ENCODE peak calls at places on chromosomes 5 and 9, in nine cellular contexts. N is upper lobe of right lung; S is psoas muscle; F is CD8-positive, alpha-beta T cell; I is choroid plexus epithelial cell; R is cardiac fibroblast; T is AG10803; Y is PC-3; C is pancreas. B is an unnamed sample.

GRCh38 chr9:122336836-122337560 is 33.8 kb upstream of the PTGS1 start:
- DNase-seq in S (no peak), I (no peak), R (no peak), C (no peak), N (no peak), F (no peak), T (no peak), Y (no peak), B (no peak)

GRCh38 chr5:148799737-148800527 is 26.5 kb upstream of the ADRB2 start:
- DNase-seq in N (no peak), R (no peak), Y (no peak), F (no peak), T (no peak), S (no peak), C (no peak), I (no peak), B (no peak)

GRCh38 chr9:123268240-123268949 is at the start of gene STRBP:
- DNase-seq in N (peak), T (peak), I (peak), Y (peak), R (peak), C (peak), S (peak), F (peak), B (peak)

GRCh38 chr5:91541696-91542095 is 158.6 kb upstream of the ARRDC3 start:
- DNase-seq in Y (peak), F (no peak), T (no peak), R (no peak), N (no peak), I (peak), C (no peak), S (no peak), B (peak)

GRCh38 chr9:114312513-114312875 is 10.4 kb upstream of the ORM1 start:
- DNase-seq in S (no peak), C (no peak), T (no peak), F (no peak), N (peak), Y (no peak), I (no peak), R (no peak), B (no peak)

GRCh38 chr5:68285857-68286611 is 70.5 kb downstream of the PIK3R1 start:
- DNase-seq in C (no peak), T (peak), F (no peak), Y (peak), I (peak), S (no peak), N (no peak), R (peak), B (peak)

GRCh38 chr5:11126844-11127243 is 365.8 kb upstream of the DAP start:
- DNase-seq in R (no peak), T (no peak), I (no peak), F (no peak), Y (no peak), C (peak), S (no peak), N (no peak), B (no peak)

GRCh38 chr9:119795395-119795794 is 426.2 kb upstream of the BRINP1 start:
- DNase-seq in S (no peak), N (no peak), C (no peak), I (no peak), T (no peak), F (no peak), R (no peak), Y (no peak), B (no peak)

GRCh38 chr5:19270153-19270552 is 717.8 kb downstream of the CDH18 start:
- DNase-seq in S (no peak), Y (no peak), F (no peak), N (no peak), I (no peak), T (no peak), R (no peak), C (no peak), B (no peak)

GRCh38 chr5:1116977-1117376 is 5.1 kb upstream of the SLC12A7 start:
- DNase-seq in N (no peak), R (no peak), Y (no peak), S (no peak), C (no peak), I (no peak), T (no peak), F (no peak), B (no peak)

GRCh38 chr9:129145841-129146292 is 32.2 kb downstream of the IER5L start:
- DNase-seq in N (no peak), I (peak), Y (no peak), C (no peak), F (no peak), T (peak), R (peak), S (peak), B (peak)

GRCh38 chr5:132011561-132012384 is at the start of gene ACSL6:
- DNase-seq in F (peak), T (no peak), N (peak), I (no peak), R (no peak), S (peak), C (peak), Y (no peak), B (peak)

GRCh38 chr9:136259517-136259813 is 13.9 kb upstream of the QSOX2 start:
- DNase-seq in T (no peak), N (no peak), I (no peak), R (no peak), C (no peak), Y (no peak), S (no peak), F (no peak), B (no peak)

GRCh38 chr5:74261906-74262305 is 378.6 kb downstream of the ENC1 start:
- DNase-seq in R (no peak), Y (no peak), I (no peak), F (no peak), T (peak), N (no peak), C (peak), S (no peak), B (peak)

GRCh38 chr5:150662731-150663516 is 1.9 kb downstream of the MYOZ3 start:
- DNase-seq in S (no peak), F (no peak), T (no peak), N (peak), C (no peak), Y (no peak), R (no peak), I (no peak), B (no peak)

GRCh38 chr9:70229579-70229978 is 29.2 kb upstream of the SMC5 start:
- DNase-seq in N (no peak), I (peak), Y (peak), T (peak), F (no peak), R (peak), C (no peak), S (no peak), B (peak)

GRCh38 chr5:124920909-124921666 is 174.6 kb upstream of the ZNF608 start:
- DNase-seq in Y (no peak), S (no peak), C (no peak), F (no peak), I (no peak), R (no peak), N (no peak), T (no peak), B (no peak)

GRCh38 chr5:77743181-77743580 is 33.0 kb downstream of the TBCA start:
- DNase-seq in I (peak), T (no peak), N (no peak), S (no peak), R (peak), Y (peak), F (no peak), C (no peak), B (peak)

GRCh38 chr5:135244620-135245021 is 154.4 kb downstream of the MACROH2A1 start:
- DNase-seq in N (peak), I (no peak), S (no peak), R (no peak), T (no peak), F (no peak), C (no peak), Y (no peak), B (no peak)

GRCh38 chr5:89187883-89188465 is 305.0 kb upstream of the MEF2C start:
- DNase-seq in R (no peak), Y (no peak), C (no peak), I (no peak), F (no peak), N (no peak), S (no peak), T (no peak), B (no peak)

GRCh38 chr5:67983251-67983941 is 232.2 kb upstream of the PIK3R1 start:
- DNase-seq in T (peak), N (no peak), C (no peak), F (no peak), R (peak), I (peak), Y (peak), S (no peak), B (peak)

GRCh38 chr5:127875235-127876021 is 172.2 kb downstream of the CCDC192 start:
- DNase-seq in C (peak), R (peak), F (no peak), N (no peak), Y (peak), T (peak), S (peak), I (peak), B (peak)

GRCh38 chr9:13990994-13991393 is 322.9 kb downstream of the NFIB start:
- DNase-seq in S (no peak), Y (no peak), T (no peak), R (no peak), N (no peak), C (no peak), I (no peak), F (no peak), B (no peak)

GRCh38 chr5:118778951-118779350 is 209.4 kb downstream of the DTWD2 start:
- DNase-seq in F (no peak), N (no peak), Y (no peak), I (peak), C (no peak), S (no peak), R (no peak), T (no peak), B (no peak)

GRCh38 chr5:73447234-73448071 is 1.1 kb downstream of the FOXD1 start:
- DNase-seq in F (peak), C (no peak), R (peak), S (peak), N (peak), Y (peak), T (peak), I (peak), B (no peak)

DNA sequence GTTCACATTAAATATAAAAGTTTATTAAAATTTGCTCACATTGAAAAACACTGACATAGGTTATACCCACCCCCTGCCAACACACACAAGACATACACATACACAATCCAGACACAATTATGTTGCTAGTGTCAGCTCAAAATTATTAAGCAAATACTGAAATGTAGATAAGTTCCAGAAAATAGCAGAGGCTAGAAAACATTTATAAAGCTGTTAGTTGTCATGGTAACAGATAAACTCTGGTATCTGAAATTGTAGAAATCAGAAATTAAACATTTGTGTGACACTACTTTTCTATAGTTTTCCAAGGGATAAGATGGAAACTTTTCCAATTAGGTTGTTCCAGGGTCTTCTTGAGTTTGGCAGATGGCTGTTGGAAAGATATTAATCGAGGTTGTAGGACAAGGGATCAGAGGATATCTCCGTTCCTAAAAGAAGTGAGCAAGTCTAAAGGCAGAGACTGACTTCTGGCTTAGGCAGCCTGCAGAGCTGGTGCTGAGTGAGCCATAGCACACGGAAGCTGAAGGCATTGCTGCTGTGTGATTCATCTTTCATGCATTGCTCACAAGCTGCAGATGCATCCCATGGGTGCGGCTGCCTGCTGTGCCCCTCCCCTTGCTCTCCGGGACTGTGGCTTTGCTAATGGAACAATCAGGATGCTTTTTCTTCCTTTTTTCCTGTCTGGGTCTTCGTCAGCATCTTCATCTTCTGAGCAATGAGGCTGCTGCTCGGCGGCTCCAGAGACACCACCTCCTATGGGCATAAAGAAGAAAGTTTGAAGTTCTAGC is 341.5 kb downstream of the DIRAS2 start:
- DNase-seq in S (peak), T (peak), N (no peak), F (no peak), Y (peak), R (peak), C (no peak), I (peak), B (peak)
- TF ChIP-seq CTCF in S (no peak), T (peak), N (no peak), F (no peak), Y (no peak), R (no peak), C (no peak), I (peak), B (no peak)

GRCh38 chr5:103454774-103455173 is 107.8 kb downstream of the NUDT12 start:
- DNase-seq in Y (no peak), S (no peak), R (peak), T (no peak), N (no peak), I (no peak), C (no peak), F (no peak), B (peak)
- H3K4me3 ChIP-seq in Y (no peak), S (no peak), R (no peak), T (no peak), N (no peak), I (no peak), C (no peak), F (no peak), B (no peak)

GRCh38 chr5:180648658-180649296 is 623 bp downstream of the FLT4 start:
- DNase-seq in N (peak), I (no peak), R (no peak), T (no peak), Y (no peak), S (no peak), C (no peak), F (no peak), B (no peak)
- TF ChIP-seq CTCF in N (peak), I (no peak), R (no peak), T (no peak), Y (no peak), S (no peak), C (no peak), F (no peak), B (no peak)

DNA sequence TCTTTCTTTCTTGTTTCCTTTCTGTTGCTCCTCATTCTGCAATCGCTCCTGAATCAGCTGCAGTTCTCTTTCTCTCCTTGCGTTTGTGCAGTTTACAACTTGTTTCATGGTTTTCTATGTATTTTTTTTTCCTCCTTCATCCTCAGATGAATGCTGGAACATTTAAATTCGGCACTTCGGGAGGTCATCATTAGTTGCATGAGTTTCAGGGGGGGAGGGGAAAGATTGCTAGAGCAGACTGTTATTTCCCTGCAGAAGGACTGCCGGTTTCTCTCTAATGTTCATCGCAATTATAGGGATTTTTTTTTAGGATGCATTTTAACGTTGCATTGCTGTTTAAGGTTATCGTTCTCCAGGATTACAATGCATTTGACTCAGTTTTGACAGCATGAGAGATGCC is 1311.9 kb upstream of the WWC1 start:
- DNase-seq in S (no peak), Y (no peak), T (no peak), N (no peak), F (no peak), R (no peak), C (no peak), I (no peak), B (no peak)
- H3K4me3 ChIP-seq in S (peak), Y (peak), T (peak), N (peak), F (no peak), R (peak), C (peak), I (peak), B (peak)

GRCh38 chr9:33785914-33786313 is 9.4 kb upstream of the PRSS3 start:
- DNase-seq in N (no peak), F (no peak), I (peak), C (no peak), T (peak), Y (no peak), S (no peak), R (peak), B (no peak)
- TF ChIP-seq CTCF in N (no peak), F (no peak), I (peak), C (peak), T (peak), Y (peak), S (no peak), R (peak), B (peak)

DNA sequence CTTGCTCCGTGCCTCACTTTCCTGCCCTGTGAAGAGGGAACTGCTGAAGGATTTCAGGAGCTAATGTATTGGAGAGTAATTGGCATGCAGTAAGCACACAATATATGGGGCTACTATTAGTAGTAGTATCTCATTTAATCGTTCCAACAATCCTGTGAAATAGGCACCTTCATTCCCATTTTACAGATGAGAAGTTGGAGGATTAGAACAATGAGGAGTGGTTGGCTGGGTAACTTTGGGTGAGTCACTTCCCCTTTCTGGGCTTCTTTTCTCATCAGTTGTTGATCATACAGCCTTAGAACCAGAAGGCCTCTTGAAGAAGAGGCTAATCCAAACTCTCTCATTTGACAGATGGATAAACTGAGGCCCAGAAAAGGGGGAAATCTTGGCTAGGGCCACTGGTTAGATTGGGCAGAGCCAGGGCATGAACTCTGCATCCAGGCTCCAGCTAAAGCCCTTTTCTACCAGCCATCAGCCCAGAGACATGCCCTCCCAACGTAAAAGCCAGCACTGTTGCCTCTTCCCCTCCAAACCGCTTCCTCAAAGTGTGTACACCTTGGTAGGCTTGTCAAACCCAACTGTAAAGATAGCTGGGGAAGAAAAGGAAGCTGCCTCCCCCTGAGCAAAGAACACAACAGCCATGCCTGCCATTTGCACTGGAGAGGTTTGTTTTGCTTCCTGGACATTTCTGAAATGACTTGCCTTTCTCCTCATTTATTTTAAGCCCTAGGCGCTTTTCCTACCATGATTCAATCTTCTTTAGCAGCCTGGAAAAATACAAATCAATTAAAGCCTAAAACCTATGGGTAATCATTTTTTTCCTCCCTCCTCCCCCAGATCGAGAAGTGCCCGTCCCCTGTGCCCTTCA is 979 bp downstream of the SPACA9 start:
- DNase-seq in S (no peak), T (no peak), Y (no peak), I (no peak), R (no peak), C (no peak), N (no peak), F (no peak), B (no peak)
- H3K4me3 ChIP-seq in S (no peak), T (peak), Y (no peak), I (no peak), R (no peak), C (no peak), N (peak), F (no peak), B (peak)

GRCh38 chr9:108105885-108106284 is 616.3 kb upstream of the KLF4 start:
- DNase-seq in N (no peak), F (no peak), I (no peak), R (no peak), T (no peak), Y (no peak), S (no peak), C (no peak), B (no peak)
- TF ChIP-seq CTCF in N (no peak), F (no peak), I (no peak), R (no peak), T (no peak), Y (no peak), S (no peak), C (no peak), B (no peak)

GRCh38 chr9:117595650-117596049 is 108.6 kb upstream of the TLR4 start:
- DNase-seq in I (no peak), C (no peak), T (no peak), N (no peak), Y (no peak), R (no peak), S (no peak), F (no peak), B (no peak)
- H3K4me3 ChIP-seq in I (no peak), C (no peak), T (no peak), N (no peak), Y (no peak), R (no peak), S (no peak), F (no peak), B (no peak)

GRCh38 chr5:154394328-154394727 is 51.5 kb upstream of the SAP30L start:
- DNase-seq in Y (no peak), S (no peak), F (no peak), I (no peak), N (no peak), R (no peak), T (no peak), C (no peak), B (no peak)
- TF ChIP-seq CTCF in Y (no peak), S (no peak), F (no peak), I (no peak), N (no peak), R (no peak), T (no peak), C (no peak), B (no peak)

B was measured in foreskin fibroblast.